ENCODE peak calls at places on chromosomes 11 and 22, in four cellular contexts. W is upper lobe of right lung, S is hepatocyte, K is stomach. Q is an unnamed sample.

GRCh38 chr11:77753230-77753629 is 67.3 kb downstream of the RSF1 start:
- DNase-seq in W (no peak), S (no peak), K (no peak), Q (no peak)

GRCh38 chr22:36009085-36009484 is 19.5 kb downstream of the RBFOX2 start:
- DNase-seq in S (no peak), K (no peak), W (no peak), Q (no peak)

GRCh38 chr11:123409456-123409801 is 20.6 kb upstream of the GRAMD1B start:
- DNase-seq in W (no peak), S (no peak), K (no peak), Q (no peak)

GRCh38 chr22:37898441-37899181 is 7.5 kb upstream of the MICALL1 start:
- DNase-seq in K (peak; percentile 60), W (peak; percentile 81), S (no peak), Q (no peak)

GRCh38 chr11:125345706-125346561 is 150.1 kb downstream of the FEZ1 start:
- DNase-seq in W (peak; percentile 77), S (peak; percentile 84), K (peak; percentile 76), Q (peak; percentile 83)

GRCh38 chr11:495537-495931 is 11.5 kb downstream of the RNH1 start:
- DNase-seq in W (peak; percentile 54), K (no peak), S (no peak), Q (peak; percentile 52)

GRCh38 chr11:19978668-19979518 is 181.4 kb downstream of the DBX1 start:
- DNase-seq in K (no peak), S (peak; percentile 72), W (peak; percentile 68), Q (no peak)

GRCh38 chr22:37060801-37061610 is 9.5 kb downstream of the KCTD17 start:
- DNase-seq in W (no peak), K (no peak), S (no peak), Q (peak; percentile 54)

GRCh38 chr22:20243545-20244249 is 24.4 kb downstream of the RTN4R start:
- DNase-seq in K (peak; percentile 35), S (peak; percentile 69), W (peak; percentile 89), Q (peak; percentile 84)

GRCh38 chr22:44567846-44568493 is 69.9 kb upstream of the RTL6 start:
- DNase-seq in K (peak; percentile 57), W (peak; percentile 69), S (peak; percentile 46), Q (no peak)

GRCh38 chr22:42951093-42951710 is 63.7 kb downstream of the PACSIN2 start:
- DNase-seq in S (no peak), W (no peak), K (no peak), Q (no peak)

GRCh38 chr22:44440224-44441160 is 57.5 kb downstream of the RTL6 start:
- DNase-seq in S (no peak), W (peak; percentile 50), K (no peak), Q (no peak)

GRCh38 chr11:441043-441417 is 781 bp downstream of the ANO9 start:
- DNase-seq in K (no peak), S (no peak), W (no peak), Q (no peak)

GRCh38 chr11:100673063-100673462 is 14.0 kb upstream of the ARHGAP42 start:
- DNase-seq in K (no peak), W (no peak), S (no peak), Q (no peak)

GRCh38 chr22:26318975-26319374 is 110.1 kb upstream of the ASPHD2 start:
- DNase-seq in S (no peak), K (no peak), W (no peak), Q (no peak)

GRCh38 chr11:44988111-44988510 is 37.4 kb upstream of the TP53I11 start:
- DNase-seq in K (peak; percentile 18), W (no peak), S (no peak), Q (no peak)

GRCh38 chr22:29040385-29041275 is 21.0 kb downstream of the C22orf31 start:
- DNase-seq in W (no peak), S (peak; percentile 88), K (peak; percentile 74), Q (no peak)

GRCh38 chr22:29581799-29582198 is 886 bp upstream of the NIPSNAP1 start:
- DNase-seq in K (peak; percentile 56), S (no peak), W (no peak), Q (no peak)

GRCh38 chr11:45232341-45233080 is 53.6 kb downstream of the SYT13 start:
- DNase-seq in S (no peak), K (no peak), W (no peak), Q (no peak)

GRCh38 chr22:32839776-32840571 is 38.5 kb downstream of the TIMP3 start:
- DNase-seq in K (no peak), S (peak; percentile 54), W (no peak), Q (no peak)

GRCh38 chr22:43128116-43128515 is 15.1 kb downstream of the MCAT start:
- DNase-seq in W (no peak), K (no peak), S (no peak), Q (no peak)

GRCh38 chr11:1121343-1122331 is 36.1 kb upstream of the MUC5AC start:
- DNase-seq in S (no peak), K (peak; percentile 24), W (peak; percentile 61), Q (peak; percentile 36)

GRCh38 chr11:131710511-131710910 is 340.1 kb downstream of the NTM start:
- DNase-seq in W (no peak), S (no peak), K (no peak), Q (no peak)

GRCh38 chr11:110711776-110712642 is at the start of gene ARHGAP20:
- DNase-seq in W (peak; percentile 91), S (peak; percentile 87), K (peak; percentile 76), Q (peak; percentile 74)

GRCh38 chr11:119785131-119785530 is 56.1 kb upstream of the NECTIN1 start:
- DNase-seq in S (no peak), K (no peak), W (no peak), Q (no peak)

GRCh38 chr11:12942157-12942556 is 67.0 kb upstream of the RASSF10 start:
- DNase-seq in W (no peak), K (no peak), S (no peak), Q (no peak)

DNA sequence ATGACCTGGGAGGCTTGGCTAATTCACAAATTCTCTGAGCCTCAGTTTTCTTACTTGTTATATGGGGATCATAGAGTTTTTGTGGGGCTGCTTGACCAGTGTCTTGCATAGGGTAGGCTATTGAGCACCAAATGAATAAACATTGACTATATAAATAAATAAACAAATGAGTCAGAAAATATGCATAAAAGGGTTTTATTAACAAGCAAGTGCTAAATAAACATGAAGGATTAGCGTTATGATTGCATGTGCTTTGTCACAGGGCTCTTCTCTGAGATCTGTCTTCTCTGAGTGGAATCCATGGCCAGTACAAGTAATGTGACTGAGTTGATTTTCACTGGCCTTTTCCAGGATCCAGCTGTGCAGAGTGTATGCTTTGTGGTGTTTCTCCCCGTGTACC is at the start of gene OR4B1:
- DNase-seq in W (no peak), K (no peak), S (no peak), Q (no peak)
- H3K9me3 ChIP-seq in W (no peaks in the 10 kb centered on the region), K (no peaks in the 10 kb centered on the region), S (no peaks in the 10 kb centered on the region), Q (no peaks in the 10 kb centered on the region)

GRCh38 chr11:62105611-62106245 is 18.1 kb upstream of the INCENP start:
- DNase-seq in W (no peak), S (no peak), K (no peak), Q (no peak)
- H3K4me3 ChIP-seq in W (peak overlapping the region; percentile 21), S (no peak overlapping the region), K (peak overlapping the region; percentile 26), Q (peak overlapping the region; percentile 21)

DNA sequence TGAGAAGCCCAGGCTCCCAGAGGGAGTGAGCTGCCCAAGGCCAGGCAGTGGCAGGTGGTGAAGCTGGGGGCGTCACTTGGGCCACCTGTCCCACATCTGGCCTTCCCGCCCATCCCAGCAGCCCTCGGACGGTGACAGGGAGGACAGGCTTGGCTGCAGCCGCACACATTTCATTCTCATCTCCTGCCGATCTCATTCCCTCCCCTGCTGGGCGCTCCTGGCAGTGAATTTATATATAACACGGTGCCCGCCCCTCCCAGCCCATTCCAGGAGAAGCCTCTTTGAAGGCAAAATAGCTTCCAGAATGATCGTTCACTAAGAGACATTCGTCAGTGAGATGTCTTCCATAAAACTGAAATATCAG is 861.3 kb downstream of the TBC1D22A start:
- DNase-seq in K (peak; percentile 23), S (no peak), W (peak; percentile 37), Q (no peak)
- H3K9me3 ChIP-seq in K (no peaks in the 10 kb centered on the region), S (no peaks in the 10 kb centered on the region), W (no peaks in the 10 kb centered on the region), Q (no peaks in the 10 kb centered on the region)

DNA sequence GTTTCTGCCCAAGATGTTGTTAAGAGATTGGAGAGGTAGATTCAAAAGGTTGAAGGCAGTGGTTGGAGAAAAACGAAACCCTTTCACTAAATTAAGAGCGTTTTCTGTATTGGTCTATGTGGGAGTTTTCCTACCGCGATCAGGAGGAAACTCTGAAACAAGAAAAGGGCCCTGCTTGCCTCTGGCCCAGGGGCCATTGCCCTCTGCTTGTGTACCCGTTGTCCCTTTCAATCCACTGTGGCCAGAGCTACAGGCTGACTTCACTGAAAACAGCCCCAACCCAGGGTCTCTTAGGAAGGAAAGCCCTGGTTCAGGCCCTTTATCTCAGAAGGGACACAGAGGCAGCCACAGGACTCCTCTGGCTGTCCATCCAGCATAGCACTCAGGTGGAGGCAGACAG is 99.1 kb downstream of the CSNK2A3 start:
- DNase-seq in S (no peak), K (no peak), W (no peak), Q (no peak)
- H3K4me3 ChIP-seq in S (no peak overlapping the region), K (no peak overlapping the region), W (no peak overlapping the region), Q (no peak overlapping the region)

GRCh38 chr22:49553076-49553475 is 274.6 kb downstream of the BRD1 start:
- DNase-seq in W (peak; percentile 55), S (no peak), K (no peak), Q (no peak)
- H3K9me3 ChIP-seq in W (no peaks in the 10 kb centered on the region), S (no peaks in the 10 kb centered on the region), K (peaks cover 23% of the 10 kb centered on the region), Q (no peaks in the 10 kb centered on the region)

GRCh38 chr11:70078095-70078795 is at the start of gene ANO1:
- DNase-seq in K (peak; percentile 52), W (peak; percentile 56), S (peak; percentile 53), Q (peak; percentile 79)
- H3K4me3 ChIP-seq in K (peak within 1 kb of the TSS; percentile 44), W (peak within 1 kb of the TSS; percentile 19), S (no peak within 1 kb of the TSS), Q (peak within 1 kb of the TSS; percentile 47)

DNA sequence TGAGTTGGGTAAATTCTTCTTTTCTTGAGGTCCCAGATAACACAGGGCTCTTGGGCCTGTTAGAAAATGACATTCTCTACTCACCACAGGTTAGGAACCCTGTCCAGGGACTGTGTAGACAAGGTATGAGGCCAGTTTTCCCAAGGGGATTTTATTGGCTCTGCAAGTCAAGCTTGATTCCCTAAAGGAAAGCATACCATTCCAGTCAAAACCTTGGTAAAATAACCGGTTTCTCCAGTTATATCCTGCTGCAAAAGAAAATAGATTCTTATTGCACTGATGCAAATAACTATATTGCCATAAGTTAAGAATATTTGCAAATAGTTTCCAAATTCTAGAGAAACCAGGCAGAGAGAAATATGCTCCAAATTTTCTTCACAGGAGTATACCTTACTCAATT is 9.6 kb upstream of the FOLR3 start:
- DNase-seq in S (no peak), W (no peak), K (no peak), Q (no peak)
- H3K9me3 ChIP-seq in S (no peaks in the 10 kb centered on the region), W (no peaks in the 10 kb centered on the region), K (no peaks in the 10 kb centered on the region), Q (no peaks in the 10 kb centered on the region)

GRCh38 chr22:46054091-46054877 is 77.3 kb upstream of the WNT7B start:
- DNase-seq in K (peak; percentile 52), W (no peak), S (no peak), Q (peak; percentile 74)

GRCh38 chr22:46053563-46054090 is 76.7 kb upstream of the WNT7B start:
- DNase-seq in S (no peak), W (peak; percentile 92), K (peak; percentile 84), Q (peak; percentile 94)

GRCh38 chr22:46055851-46056168 is 78.8 kb upstream of the WNT7B start:
- DNase-seq in K (no peak), S (no peak), W (no peak), Q (no peak)

GRCh38 chr22:46055176-46055850 is 78.4 kb upstream of the WNT7B start:
- DNase-seq in W (peak; percentile 75), K (peak; percentile 72), S (no peak), Q (peak; percentile 80)

GRCh38 chr22:46054878-46055158 is 77.9 kb upstream of the WNT7B start:
- DNase-seq in S (no peak), W (peak; percentile 22), K (no peak), Q (no peak)
- H3K4me3 ChIP-seq in S (no peak overlapping the region), W (peak overlapping the region; percentile 81), K (peak overlapping the region; percentile 56), Q (peak overlapping the region; percentile 68)